ENCODE peak calls at places on chromosomes 7 and 10, in five cellular contexts. N is WERI-Rb-1, L is PC-9, B is HL-60, A is spleen. E is an unnamed sample. For H3K27me3, the result is how much of the 10 kb centered on the place peaks cover.

GRCh38 chr7:64313740-64314491 is at the start of gene ZNF736:
- DNase-seq in N (peak), B (peak), L (peak), A (peak), E (peak)

GRCh38 chr10:93762979-93763391 is 5.2 kb downstream of the LGI1 start:
- DNase-seq in N (no peak), L (no peak), B (no peak), A (no peak), E (no peak)

GRCh38 chr7:3312583-3312982 is 11.5 kb downstream of the SDK1 start:
- DNase-seq in N (no peak), B (no peak), A (no peak), L (no peak), E (no peak)

GRCh38 chr7:40498933-40499332 is 364.1 kb downstream of the SUGCT start:
- DNase-seq in N (no peak), A (no peak), L (no peak), B (no peak), E (no peak)

GRCh38 chr7:81470084-81470723 is 299.6 kb downstream of the HGF start:
- DNase-seq in L (peak), N (peak), B (no peak), A (no peak), E (peak)

GRCh38 chr10:75244487-75245353 is 9.0 kb upstream of the COMTD1 start:
- DNase-seq in N (no peak), L (no peak), A (no peak), B (no peak), E (no peak)

GRCh38 chr10:71064413-71065118 is 147.8 kb upstream of the UNC5B start:
- DNase-seq in B (no peak), A (no peak), L (no peak), N (no peak), E (no peak)

GRCh38 chr10:111835562-111835961 is 348.0 kb downstream of the GPAM start:
- DNase-seq in L (no peak), N (peak), B (no peak), A (no peak), E (no peak)

GRCh38 chr10:21534611-21535493 is 820 bp downstream of the MLLT10 start:
- DNase-seq in A (peak), B (no peak), N (peak), L (peak), E (peak)

GRCh38 chr7:20407585-20408466 is 77.1 kb downstream of the ITGB8 start:
- DNase-seq in L (peak), N (peak), B (no peak), A (no peak), E (no peak)

GRCh38 chr7:105673367-105674188 is 92.3 kb upstream of the EFCAB10 start:
- DNase-seq in A (no peak), B (no peak), L (peak), N (no peak), E (peak)

GRCh38 chr7:33698006-33698405 is 207.3 kb upstream of the BMPER start:
- DNase-seq in B (no peak), L (no peak), N (no peak), A (no peak), E (no peak)

GRCh38 chr10:5546891-5547683 is 22.3 kb downstream of the CALML3 start:
- DNase-seq in A (peak), B (no peak), N (no peak), L (peak), E (no peak)

GRCh38 chr10:48506147-48506917 is 98.5 kb downstream of the ARHGAP22 start:
- DNase-seq in A (no peak), B (no peak), L (peak), N (peak), E (no peak)

GRCh38 chr10:19169684-19170083 is 121.1 kb downstream of the MALRD1 start:
- DNase-seq in B (no peak), L (no peak), N (no peak), A (no peak), E (no peak)

GRCh38 chr10:88315746-88316145 is 267.4 kb downstream of the RNLS start:
- DNase-seq in L (no peak), B (no peak), A (no peak), N (no peak), E (no peak)

GRCh38 chr10:88316292-88316861 is 266.7 kb downstream of the RNLS start:
- DNase-seq in L (no peak), A (no peak), N (no peak), B (no peak), E (no peak)

GRCh38 chr10:88312855-88313254 is 270.3 kb downstream of the RNLS start:
- DNase-seq in N (no peak), B (no peak), A (no peak), L (no peak), E (no peak)

GRCh38 chr10:88313897-88314296 is 269.2 kb downstream of the RNLS start:
- DNase-seq in L (no peak), A (no peak), N (no peak), B (no peak), E (no peak)

GRCh38 chr10:88314362-88314761 is 268.8 kb downstream of the RNLS start:
- DNase-seq in A (no peak), N (no peak), B (no peak), L (no peak), E (no peak)
- H3K27me3 ChIP-seq in A (under half), N (under half), B (under half), L (under half), E (under half)

GRCh38 chr7:135980665-135981180 is 3.6 kb upstream of the MTPN start:
- DNase-seq in B (no peak), A (no peak), L (peak), N (no peak), E (peak)
- H3K4me3 ChIP-seq in B (no peak), A (peak), L (no peak), N (no peak), E (peak)

GRCh38 chr10:104025524-104025923 is 58.6 kb downstream of the SLK start:
- DNase-seq in A (no peak), L (no peak), N (no peak), B (no peak), E (no peak)

GRCh38 chr10:104028823-104029527 is 56.7 kb downstream of the COL17A1 start:
- DNase-seq in A (no peak), N (no peak), B (no peak), L (no peak), E (no peak)

GRCh38 chr10:104026762-104027161 is 58.9 kb downstream of the COL17A1 start:
- DNase-seq in B (no peak), L (no peak), N (no peak), A (no peak), E (no peak)

GRCh38 chr10:104029528-104029875 is 56.2 kb downstream of the COL17A1 start:
- DNase-seq in L (no peak), A (no peak), B (no peak), N (no peak), E (no peak)

GRCh38 chr10:104028146-104028545 is 57.5 kb downstream of the COL17A1 start:
- DNase-seq in N (peak), L (no peak), B (no peak), A (no peak), E (no peak)
- TF ChIP-seq CTCF in N (peak), L (peak), B (peak), A (no peak), E (peak)

GRCh38 chr10:117160567-117160966 is 22.5 kb upstream of the VAX1 start:
- DNase-seq in L (no peak), A (no peak), B (no peak), N (no peak), E (no peak)

GRCh38 chr10:117163954-117164292 is 25.9 kb upstream of the VAX1 start:
- DNase-seq in B (no peak), A (no peak), L (no peak), N (no peak), E (no peak)

GRCh38 chr10:117163061-117163953 is 25.2 kb upstream of the VAX1 start:
- DNase-seq in B (no peak), N (peak), L (no peak), A (no peak), E (no peak)

GRCh38 chr10:117161386-117162033 is 23.4 kb upstream of the VAX1 start:
- DNase-seq in L (no peak), N (no peak), A (no peak), B (no peak), E (no peak)

DNA sequence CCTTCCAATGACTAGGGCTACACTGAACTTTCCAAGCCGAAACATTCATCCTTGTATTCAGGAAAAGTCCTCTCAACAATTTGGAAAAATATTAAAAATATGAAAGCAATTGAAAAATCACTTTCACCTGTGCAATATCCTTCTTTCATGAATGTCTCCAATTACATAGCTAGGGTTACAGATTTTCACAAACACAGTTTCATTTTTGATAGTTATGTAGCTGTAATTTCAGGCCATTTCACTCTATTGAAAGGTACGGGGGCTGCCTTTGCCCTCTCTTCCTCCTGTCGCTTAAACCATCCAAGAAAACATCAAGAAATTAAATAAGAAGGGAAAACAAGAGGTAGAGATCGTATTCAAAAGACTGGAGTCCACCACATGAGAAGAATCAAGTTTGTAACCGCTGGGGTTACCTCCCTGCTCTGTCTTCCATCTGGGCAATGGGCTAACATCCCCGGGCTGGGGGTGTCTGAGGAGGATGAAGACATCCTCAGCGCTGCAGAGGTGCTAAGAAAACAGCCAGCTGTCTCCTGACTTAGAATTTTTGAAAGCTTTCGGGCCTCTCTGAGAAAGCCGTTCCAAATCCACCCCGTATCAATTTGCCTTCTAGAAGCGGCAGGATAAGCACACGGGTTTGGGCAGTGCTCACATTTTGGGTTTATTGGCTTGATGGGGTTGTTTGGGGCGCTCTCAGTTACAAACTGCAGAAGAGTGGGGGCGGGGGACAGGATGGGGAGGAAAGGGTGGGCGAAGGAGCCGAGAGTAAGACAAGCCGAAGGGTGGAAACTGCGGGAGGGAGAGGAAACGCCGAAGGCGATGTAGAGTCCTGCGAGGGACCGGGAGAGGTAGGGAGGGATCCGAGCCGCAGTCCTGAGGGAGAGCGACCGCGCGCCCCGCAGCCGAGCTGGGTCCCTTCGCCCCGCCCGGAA is 24.3 kb upstream of the VAX1 start:
- DNase-seq in L (no peak), B (no peak), A (no peak), N (no peak), E (no peak)
- H3K27me3 ChIP-seq in L (under half), B (half or more), A (half or more), N (half or more), E (under half)

GRCh38 chr10:7857259-7857658 is 39.0 kb downstream of the TAF3 start:
- DNase-seq in B (no peak), A (no peak), N (no peak), L (no peak), E (no peak)
- H3K4me3 ChIP-seq in B (no peak), A (no peak), N (no peak), L (no peak), E (no peak)

GRCh38 chr7:156969972-156970420 is 20.5 kb downstream of the NOM1 start:
- DNase-seq in A (no peak), N (no peak), L (no peak), B (no peak), E (no peak)
- TF ChIP-seq CTCF in A (no peak), N (no peak), L (peak), B (no peak), E (peak)

GRCh38 chr7:44062903-44063295 is 2.5 kb downstream of the PGAM2 start:
- DNase-seq in A (no peak), B (no peak), N (no peak), L (no peak), E (no peak)

GRCh38 chr7:44063547-44063893 is 1.8 kb downstream of the PGAM2 start:
- DNase-seq in L (no peak), N (no peak), B (no peak), A (no peak), E (no peak)

GRCh38 chr7:44060948-44061644 is 4.3 kb downstream of the PGAM2 start:
- DNase-seq in B (no peak), N (no peak), L (no peak), A (peak), E (no peak)

GRCh38 chr7:44061645-44062179 is 3.7 kb downstream of the PGAM2 start:
- DNase-seq in A (peak), B (no peak), N (no peak), L (no peak), E (no peak)

GRCh38 chr7:44062180-44062902 is 3.0 kb downstream of the PGAM2 start:
- DNase-seq in B (no peak), A (peak), N (no peak), L (no peak), E (no peak)
- H3K27me3 ChIP-seq in B (under half), A (under half), N (under half), L (under half), E (under half)

DNA sequence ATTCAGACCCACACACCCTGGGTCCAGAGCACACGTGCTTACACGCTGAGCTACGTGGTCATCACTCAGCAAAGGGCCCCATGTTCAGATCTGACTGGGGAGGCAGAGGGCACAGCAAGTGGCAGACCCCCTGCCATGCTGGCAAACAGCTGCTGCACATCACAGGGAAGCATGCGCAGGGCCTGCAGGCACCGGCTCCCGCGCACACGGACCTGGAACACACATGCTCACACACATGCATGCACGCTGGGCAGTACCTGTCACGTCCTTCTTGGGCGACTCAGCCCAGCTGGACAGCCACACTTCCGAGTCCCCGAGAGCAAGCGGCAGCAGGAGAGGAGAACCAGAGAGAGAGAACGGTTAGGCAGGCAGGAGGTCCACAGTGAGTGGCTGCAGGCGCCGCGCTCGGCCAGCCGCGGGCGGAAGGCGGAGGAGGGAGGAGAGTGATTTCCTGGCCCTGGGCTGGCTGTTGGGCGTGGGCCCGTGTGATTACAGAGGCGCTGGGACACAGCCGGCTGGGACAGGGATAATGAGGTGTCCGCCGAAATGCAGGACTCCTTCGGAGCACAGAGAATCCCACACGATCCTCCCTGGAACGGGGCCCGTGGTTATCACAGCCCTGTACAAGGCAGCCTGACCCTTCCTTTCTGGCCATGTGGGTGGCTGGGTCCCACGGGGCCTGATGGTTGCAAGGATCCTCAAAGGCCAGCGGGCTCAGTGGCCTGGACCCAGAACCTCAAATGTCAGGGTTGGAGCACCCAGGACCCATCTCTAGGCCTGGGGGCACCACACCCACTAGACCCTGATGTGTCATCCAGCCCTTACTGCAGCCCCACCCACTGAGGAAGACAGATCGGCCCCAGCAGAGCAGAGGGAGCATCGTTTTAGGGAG is 175.1 kb downstream of the NEURL1 start:
- DNase-seq in N (no peak), A (peak), B (no peak), L (no peak), E (no peak)
- H3K4me3 ChIP-seq in N (no peak), A (peak), B (no peak), L (no peak), E (no peak)

DNA sequence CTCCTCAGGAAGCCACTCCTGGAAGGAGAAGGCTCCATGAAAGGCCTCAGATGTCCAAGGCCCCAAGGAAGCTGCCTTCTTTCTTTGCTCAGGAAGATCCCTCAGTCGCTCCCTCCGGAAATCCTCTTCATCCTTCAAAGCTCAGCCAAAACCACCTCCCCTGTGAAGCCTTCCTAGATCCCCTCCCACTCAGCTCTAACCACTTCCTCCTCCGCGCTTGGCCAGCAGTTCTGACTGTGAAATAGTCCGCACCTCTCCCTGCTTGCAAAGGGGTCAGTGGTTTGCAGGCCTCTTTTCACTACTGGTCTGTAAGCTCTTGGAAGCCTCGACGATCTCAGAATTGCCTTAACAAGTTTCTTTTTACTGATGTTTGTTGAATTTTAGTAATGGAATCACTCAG is 23.9 kb downstream of the PYROXD2 start:
- DNase-seq in L (no peak), A (no peak), N (no peak), B (peak), E (peak)
- TF ChIP-seq CTCF in L (no peak), A (no peak), N (no peak), B (no peak), E (no peak)

GRCh38 chr10:100988166-100988565 is 823 bp downstream of the TWNK start:
- DNase-seq in B (no peak), L (no peak), A (peak), N (no peak), E (no peak)
- H3K27me3 ChIP-seq in B (under half), L (under half), A (under half), N (under half), E (under half)

E was measured in DND-41.